ENCODE peak calls at places on chromosomes 3 and 15, in four cellular contexts. F, J, T and K are unnamed samples.
A peak's percentile ranks its signal among the peaks of the same experiment; 100 is the strongest.

GRCh38 chr3:122618614-122619013 is 41.2 kb downstream of the PARP15 start:
- DNase-seq in F (no peak), T (no peak), J (no peak), K (no peak)

GRCh38 chr3:172673210-172673679 is 37.6 kb downstream of the NCEH1 start:
- DNase-seq in J (peak; percentile 34), F (peak; percentile 74), T (peak; percentile 50), K (peak; percentile 92)

GRCh38 chr3:156459434-156459833 is 95.5 kb downstream of the SSR3 start:
- DNase-seq in T (no peak), J (peak; percentile 49), F (no peak), K (no peak)

GRCh38 chr15:70722266-70723123 is 40.9 kb downstream of the UACA start:
- DNase-seq in T (peak; percentile 53), F (no peak), J (no peak), K (peak; percentile 45)

GRCh38 chr3:99131876-99132275 is 230.4 kb upstream of the DCBLD2 start:
- DNase-seq in J (no peak), F (no peak), T (no peak), K (peak; percentile 11)

GRCh38 chr3:187958432-187959003 is 195.4 kb upstream of the LPP start:
- DNase-seq in J (peak; percentile 34), F (no peak), T (peak; percentile 62), K (no peak)

GRCh38 chr15:70008697-70009285 is 88.9 kb downstream of the TLE3 start:
- DNase-seq in F (no peak), T (peak; percentile 24), J (no peak), K (no peak)

GRCh38 chr3:123299581-123299980 is 97.8 kb downstream of the SEC22A start:
- DNase-seq in T (no peak), F (peak; percentile 17), J (no peak), K (no peak)

GRCh38 chr3:148318240-148318639 is 379.5 kb upstream of the AGTR1 start:
- DNase-seq in T (no peak), J (no peak), F (no peak), K (no peak)

GRCh38 chr15:34927726-34928125 is 41.8 kb downstream of the AQR start:
- DNase-seq in F (no peak), T (no peak), J (no peak), K (no peak)

GRCh38 chr15:46442901-46443590 is 808.2 kb downstream of the SQOR start:
- DNase-seq in T (no peak), J (no peak), F (no peak), K (no peak)

GRCh38 chr3:110332591-110332990 is 739.0 kb upstream of the NECTIN3 start:
- DNase-seq in J (no peak), T (no peak), F (no peak), K (no peak)

GRCh38 chr3:14634763-14635400 is 16.7 kb upstream of the CCDC174 start:
- DNase-seq in F (no peak), T (no peak), J (no peak), K (no peak)

GRCh38 chr3:33758874-33759273 is 39.6 kb upstream of the PDCD6IP start:
- DNase-seq in J (no peak), T (no peak), F (no peak), K (no peak)

GRCh38 chr3:69671082-69671952 is 67.9 kb upstream of the MITF start:
- DNase-seq in T (no peak), F (no peak), J (no peak), K (peak; percentile 67)

GRCh38 chr3:74546426-74546825 is 68.0 kb downstream of the CNTN3 start:
- DNase-seq in F (no peak), T (no peak), J (no peak), K (no peak)

GRCh38 chr3:123626881-123627280 is 42.0 kb upstream of the HACD2 start:
- DNase-seq in T (no peak), F (no peak), J (no peak), K (no peak)

GRCh38 chr3:12782172-12782815 is 14.2 kb upstream of the CAND2 start:
- DNase-seq in T (no peak), F (no peak), J (no peak), K (peak; percentile 37)

GRCh38 chr3:152860736-152861135 is 25.8 kb downstream of the P2RY1 start:
- DNase-seq in F (no peak), T (no peak), J (no peak), K (no peak)

GRCh38 chr3:194320100-194320499 is 31.0 kb downstream of the CPN2 start:
- DNase-seq in J (no peak), T (no peak), F (no peak), K (no peak)

GRCh38 chr3:39990532-39990931 is 181.1 kb downstream of the MYRIP start:
- DNase-seq in T (peak; percentile 13), F (no peak), J (no peak), K (peak; percentile 80)

GRCh38 chr15:89469331-89470107 is 26.9 kb downstream of the RHCG start:
- DNase-seq in F (no peak), J (no peak), T (no peak), K (no peak)

GRCh38 chr15:98085003-98085639 is 124.6 kb downstream of the ARRDC4 start:
- DNase-seq in T (peak; percentile 44), F (no peak), J (no peak), K (peak; percentile 74)

GRCh38 chr3:9727041-9727595 is 4.4 kb upstream of the BRPF1 start:
- DNase-seq in T (peak; percentile 72), J (no peak), F (no peak), K (peak; percentile 34)

GRCh38 chr3:62142696-62143095 is 230.7 kb downstream of the FEZF2 start:
- DNase-seq in F (no peak), T (no peak), J (no peak), K (no peak)

GRCh38 chr3:10783360-10784346 is 32.4 kb upstream of the SLC6A11 start:
- DNase-seq in J (no peak), T (peak; percentile 38), F (no peak), K (peak; percentile 51)

GRCh38 chr3:133712017-133712416 is 34.2 kb upstream of the TF start:
- DNase-seq in J (no peak), T (no peak), F (no peak), K (no peak)

GRCh38 chr3:3699407-3699806 is 99.8 kb upstream of the LRRN1 start:
- DNase-seq in T (no peak), J (no peak), F (no peak), K (no peak)

GRCh38 chr3:188776447-188776846 is 395.3 kb upstream of the TPRG1 start:
- DNase-seq in F (no peak), T (no peak), J (no peak), K (no peak)

GRCh38 chr3:9715127-9715526 is 11.5 kb downstream of the CPNE9 start:
- DNase-seq in F (no peak), T (no peak), J (no peak), K (no peak)

GRCh38 chr3:88133711-88134263 is 16.0 kb upstream of the C3orf38 start:
- DNase-seq in F (no peak), J (no peak), T (no peak), K (no peak)

GRCh38 chr3:111763968-111764367 is 95.1 kb upstream of the PHLDB2 start:
- DNase-seq in J (no peak), T (no peak), F (no peak), K (peak; percentile 27)

GRCh38 chr15:59131955-59132562 is 27.1 kb downstream of the CCNB2 start:
- DNase-seq in T (no peak), F (no peak), J (no peak), K (no peak)

GRCh38 chr3:46549408-46549904 is 16.6 kb downstream of the LRRC2 start:
- DNase-seq in J (no peak), F (no peak), T (no peak), K (no peak)

DNA sequence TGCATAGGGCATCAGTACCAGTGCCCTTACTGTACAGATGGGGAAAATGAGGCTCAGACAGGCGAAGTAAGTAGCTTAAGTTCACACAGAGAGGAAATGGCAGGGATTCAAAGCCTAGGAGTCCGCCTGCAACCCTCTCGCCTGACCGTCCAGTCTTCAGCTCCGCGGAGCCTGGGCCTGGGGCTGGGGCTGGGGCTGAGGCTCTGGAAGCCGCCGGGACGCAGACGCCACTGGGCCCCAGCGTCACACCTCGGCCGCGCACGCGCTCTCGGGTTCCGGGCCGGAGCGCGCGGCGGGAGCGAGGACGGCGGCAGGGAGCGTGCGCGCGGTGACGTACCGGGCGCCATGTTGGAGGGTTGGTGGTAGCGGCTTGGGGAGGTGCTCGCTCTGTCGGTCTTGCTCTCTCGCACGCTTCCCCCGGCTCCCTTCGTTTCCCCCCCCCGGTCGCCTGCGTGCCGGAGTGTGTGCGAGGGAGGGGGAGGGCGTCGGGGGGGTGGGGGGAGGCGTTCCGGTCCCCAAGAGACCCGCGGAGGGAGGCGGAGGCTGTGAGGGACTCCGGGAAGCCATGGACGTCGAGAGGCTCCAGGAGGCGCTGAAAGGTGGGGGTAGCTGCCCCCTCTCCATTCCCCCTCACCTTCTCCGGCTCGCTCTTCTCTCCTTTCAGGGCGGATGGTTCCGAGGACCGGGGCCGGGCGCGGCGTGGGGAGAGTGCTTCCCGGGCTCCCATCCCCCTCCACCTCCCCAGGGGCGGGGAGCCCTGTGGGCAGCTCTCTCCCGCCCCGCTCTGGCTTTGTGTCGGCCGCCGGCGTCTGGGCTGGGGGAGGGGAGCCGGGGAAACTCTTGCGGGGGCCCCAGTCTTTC is at the start of gene PPP4R2:
- DNase-seq in F (peak; percentile 95), T (peak; percentile 97), J (peak; percentile 91), K (peak; percentile 87)
- TF ChIP-seq CTCF in F (peak; percentile 3), T (no peak), J (no peak), K (no peak)

GRCh38 chr3:18841422-18842343 is 306.6 kb upstream of the KCNH8 start:
- DNase-seq in F (no peak), J (no peak), T (no peak), K (peak; percentile 69)

GRCh38 chr3:18840535-18841137 is 307.7 kb upstream of the KCNH8 start:
- DNase-seq in T (no peak), F (no peak), J (no peak), K (no peak)

GRCh38 chr3:18837137-18837536 is 311.2 kb upstream of the KCNH8 start:
- DNase-seq in J (no peak), T (no peak), F (no peak), K (peak; percentile 28)
- TF ChIP-seq CTCF in J (no peak), T (no peak), F (no peak), K (no peak)

DNA sequence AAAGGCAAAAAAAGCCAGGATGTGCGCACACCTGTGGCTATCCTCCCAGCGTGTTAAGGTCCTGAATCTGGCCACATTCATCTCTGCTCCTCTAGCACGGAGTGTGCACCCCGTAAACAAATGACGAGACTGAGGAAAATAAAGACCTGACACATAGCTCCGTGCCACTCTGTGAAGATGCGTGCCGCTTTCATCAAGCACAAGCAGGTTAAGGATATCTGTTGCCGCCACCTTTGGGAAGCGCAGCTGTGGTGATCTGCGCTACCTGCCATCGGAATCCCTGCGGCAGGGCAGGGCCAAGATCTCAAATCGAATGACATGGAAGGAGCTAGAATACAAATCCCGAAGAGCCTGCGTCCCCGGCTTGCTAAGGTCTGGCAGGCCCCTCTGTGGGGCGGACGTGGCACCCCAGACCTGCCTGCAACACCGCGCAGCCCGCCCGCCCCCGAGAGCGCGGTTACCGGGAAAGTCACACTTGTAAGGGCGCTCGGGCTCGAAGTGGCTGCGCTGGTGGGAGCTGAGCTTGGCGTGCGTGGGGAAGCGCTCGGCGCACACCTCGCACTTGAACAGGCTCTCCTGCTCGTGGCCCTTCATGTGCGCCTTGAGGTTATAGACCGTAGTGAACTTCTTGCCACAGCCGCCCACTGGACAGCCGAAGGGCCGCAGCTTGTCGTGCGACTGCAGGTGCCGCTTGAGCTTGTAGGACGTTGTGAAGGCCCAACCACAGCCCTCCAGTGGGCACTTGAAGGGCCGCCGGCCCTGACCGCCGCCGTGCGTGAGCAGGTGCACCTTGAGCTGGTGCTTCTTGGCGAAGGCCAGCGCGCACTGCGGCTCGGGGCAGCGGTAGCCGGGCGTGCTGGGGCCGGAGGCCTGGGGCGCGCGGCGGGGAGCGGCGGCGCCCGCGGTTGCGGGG is 937 bp downstream of the ZXDC start:
- DNase-seq in T (peak; percentile 52), J (peak; percentile 44), F (peak; percentile 79), K (peak; percentile 28)
- TF ChIP-seq CTCF in T (no peak), J (no peak), F (no peak), K (no peak)

GRCh38 chr15:57527382-57528091 is 64.2 kb upstream of the MYZAP start:
- DNase-seq in T (peak; percentile 82), F (no peak), J (no peak), K (peak; percentile 81)
- TF ChIP-seq CTCF in T (peak; percentile 80), F (peak; percentile 71), J (peak; percentile 69), K (peak; percentile 63)